ENCODE peak calls at places on chromosomes 3 and 15, in eight cellular contexts. One of them, this sample, is unnamed.

GRCh38 chr15:59399465-59400102 is 26.9 kb upstream of the MYO1E start:
- DNase-seq in psoas muscle: no peak
- DNase-seq in germinal center: peak
- DNase-seq in nucleus accumbens: no peak
- DNase-seq in T-helper 9 cell: no peak
- DNase-seq in HEK293T: no peak
- DNase-seq in EH: no peak
- DNase-seq in Peyer's patch: peak
- DNase-seq in this sample: peak

GRCh38 chr3:154728285-154728684 is 298.3 kb upstream of the GPR149 start:
- DNase-seq in HEK293T: no peak
- DNase-seq in Peyer's patch: no peak
- DNase-seq in psoas muscle: no peak
- DNase-seq in T-helper 9 cell: no peak
- DNase-seq in nucleus accumbens: no peak
- DNase-seq in EH: no peak
- DNase-seq in germinal center: no peak
- DNase-seq in this sample: no peak

GRCh38 chr3:99532246-99532645 is 106.1 kb upstream of the COL8A1 start:
- DNase-seq in HEK293T: peak
- DNase-seq in Peyer's patch: no peak
- DNase-seq in T-helper 9 cell: no peak
- DNase-seq in germinal center: no peak
- DNase-seq in psoas muscle: no peak
- DNase-seq in EH: peak
- DNase-seq in nucleus accumbens: no peak
- DNase-seq in this sample: no peak

GRCh38 chr3:122786067-122786466 is 7.6 kb downstream of the HSPBAP1 start:
- DNase-seq in EH: peak
- DNase-seq in germinal center: no peak
- DNase-seq in nucleus accumbens: no peak
- DNase-seq in HEK293T: no peak
- DNase-seq in Peyer's patch: no peak
- DNase-seq in T-helper 9 cell: no peak
- DNase-seq in psoas muscle: no peak
- DNase-seq in this sample: no peak

GRCh38 chr15:101652783-101653430 is 726 bp upstream of the TM2D3 start:
- DNase-seq in T-helper 9 cell: no peak
- DNase-seq in psoas muscle: no peak
- DNase-seq in nucleus accumbens: peak
- DNase-seq in EH: peak
- DNase-seq in Peyer's patch: no peak
- DNase-seq in HEK293T: no peak
- DNase-seq in germinal center: no peak
- DNase-seq in this sample: no peak

GRCh38 chr3:153624310-153625030 is 462.4 kb downstream of the RAP2B start:
- DNase-seq in psoas muscle: no peak
- DNase-seq in EH: no peak
- DNase-seq in germinal center: no peak
- DNase-seq in Peyer's patch: no peak
- DNase-seq in T-helper 9 cell: no peak
- DNase-seq in HEK293T: no peak
- DNase-seq in nucleus accumbens: no peak
- DNase-seq in this sample: no peak

GRCh38 chr3:127074900-127075360 is 92.0 kb downstream of the PLXNA1 start:
- DNase-seq in T-helper 9 cell: no peak
- DNase-seq in HEK293T: peak
- DNase-seq in nucleus accumbens: no peak
- DNase-seq in EH: peak
- DNase-seq in Peyer's patch: no peak
- DNase-seq in germinal center: peak
- DNase-seq in psoas muscle: peak
- DNase-seq in this sample: no peak

GRCh38 chr3:86967062-86967461 is 23.9 kb downstream of the VGLL3 start:
- DNase-seq in psoas muscle: no peak
- DNase-seq in nucleus accumbens: no peak
- DNase-seq in Peyer's patch: no peak
- DNase-seq in germinal center: no peak
- DNase-seq in HEK293T: no peak
- DNase-seq in EH: peak
- DNase-seq in T-helper 9 cell: no peak
- DNase-seq in this sample: no peak

GRCh38 chr15:78551902-78552301 is 11.7 kb downstream of the PSMA4 start:
- DNase-seq in T-helper 9 cell: no peak
- DNase-seq in EH: no peak
- DNase-seq in Peyer's patch: no peak
- DNase-seq in germinal center: no peak
- DNase-seq in psoas muscle: no peak
- DNase-seq in HEK293T: no peak
- DNase-seq in nucleus accumbens: no peak
- DNase-seq in this sample: no peak

GRCh38 chr3:18070944-18071343 is 328.5 kb upstream of the TBC1D5 start:
- DNase-seq in EH: no peak
- DNase-seq in psoas muscle: no peak
- DNase-seq in HEK293T: no peak
- DNase-seq in nucleus accumbens: no peak
- DNase-seq in germinal center: no peak
- DNase-seq in T-helper 9 cell: no peak
- DNase-seq in Peyer's patch: no peak
- DNase-seq in this sample: no peak

GRCh38 chr3:184350618-184351017 is 10.8 kb downstream of the CLCN2 start:
- DNase-seq in HEK293T: no peak
- DNase-seq in EH: no peak
- DNase-seq in nucleus accumbens: no peak
- DNase-seq in Peyer's patch: no peak
- DNase-seq in germinal center: no peak
- DNase-seq in psoas muscle: no peak
- DNase-seq in T-helper 9 cell: no peak
- DNase-seq in this sample: no peak

GRCh38 chr3:17033516-17034168 is 148.9 kb downstream of the PLCL2 start:
- DNase-seq in nucleus accumbens: no peak
- DNase-seq in T-helper 9 cell: no peak
- DNase-seq in EH: no peak
- DNase-seq in Peyer's patch: no peak
- DNase-seq in psoas muscle: no peak
- DNase-seq in germinal center: no peak
- DNase-seq in HEK293T: no peak
- DNase-seq in this sample: no peak

GRCh38 chr3:126107960-126108688 is 24.2 kb upstream of the SLC41A3 start:
- DNase-seq in germinal center: no peak
- DNase-seq in psoas muscle: no peak
- DNase-seq in EH: no peak
- DNase-seq in T-helper 9 cell: no peak
- DNase-seq in HEK293T: no peak
- DNase-seq in Peyer's patch: peak
- DNase-seq in nucleus accumbens: no peak
- DNase-seq in this sample: no peak

GRCh38 chr3:62622553-62623174 is 249.3 kb upstream of the FEZF2 start:
- DNase-seq in nucleus accumbens: no peak
- DNase-seq in T-helper 9 cell: no peak
- DNase-seq in Peyer's patch: no peak
- DNase-seq in germinal center: peak
- DNase-seq in HEK293T: peak
- DNase-seq in psoas muscle: no peak
- DNase-seq in EH: peak
- DNase-seq in this sample: no peak

GRCh38 chr15:27074179-27074578 is 103.2 kb downstream of the GABRG3 start:
- DNase-seq in psoas muscle: no peak
- DNase-seq in HEK293T: no peak
- DNase-seq in T-helper 9 cell: no peak
- DNase-seq in Peyer's patch: no peak
- DNase-seq in germinal center: no peak
- DNase-seq in EH: no peak
- DNase-seq in nucleus accumbens: no peak
- DNase-seq in this sample: no peak

GRCh38 chr15:92158426-92158825 is 235.3 kb upstream of the ST8SIA2 start:
- DNase-seq in nucleus accumbens: no peak
- DNase-seq in Peyer's patch: no peak
- DNase-seq in T-helper 9 cell: no peak
- DNase-seq in HEK293T: no peak
- DNase-seq in psoas muscle: no peak
- DNase-seq in EH: no peak
- DNase-seq in germinal center: no peak
- DNase-seq in this sample: no peak

This sample was measured in naive B cell.